ENCODE peak calls at places on chromosomes 1 and 21, in six cellular contexts. One of them, this sample, is unnamed.

GRCh38 chr1:21935891-21936365 is 1.2 kb downstream of the HSPG2 start:
- DNase-seq in SK-N-DZ: no peak
- DNase-seq in HAP-1: peak; percentile 23
- DNase-seq in activated T-helper 1 cell treated with anti-CD3 and anti-CD28 coated beads, Interleukin-12 subunit alpha, Interleukin-12 subunit beta, Interleukin-2, Interleukin-4 antibody, amounts not matched to agents 30 ng/mL and 10 ng/mL and 1 ng/mL, durations not matched to agents 14 hours and 24 hours and 36 hours: no peak
- DNase-seq in NCI-H1105: no peak
- DNase-seq in cardiac fibroblast: peak; percentile 35
- DNase-seq in this sample: no peak

GRCh38 chr1:201662646-201663045 is 123.7 kb downstream of the NAV1 start:
- DNase-seq in SK-N-DZ: no peak
- DNase-seq in HAP-1: no peak
- DNase-seq in activated T-helper 1 cell treated with anti-CD3 and anti-CD28 coated beads, Interleukin-12 subunit alpha, Interleukin-12 subunit beta, Interleukin-2, Interleukin-4 antibody, amounts not matched to agents 30 ng/mL and 10 ng/mL and 1 ng/mL, durations not matched to agents 14 hours and 24 hours and 36 hours: no peak
- DNase-seq in NCI-H1105: no peak
- DNase-seq in cardiac fibroblast: no peak
- DNase-seq in this sample: no peak

GRCh38 chr1:109802136-109802900 is 38.6 kb upstream of the EPS8L3 start:
- DNase-seq in SK-N-DZ: no peak
- DNase-seq in HAP-1: no peak
- DNase-seq in activated T-helper 1 cell treated with anti-CD3 and anti-CD28 coated beads, Interleukin-12 subunit alpha, Interleukin-12 subunit beta, Interleukin-2, Interleukin-4 antibody, amounts not matched to agents 30 ng/mL and 10 ng/mL and 1 ng/mL, durations not matched to agents 14 hours and 24 hours and 36 hours: peak; percentile 68
- DNase-seq in NCI-H1105: no peak
- DNase-seq in cardiac fibroblast: no peak
- DNase-seq in this sample: peak; percentile 79

GRCh38 chr1:54854376-54855020 is 32.5 kb downstream of the DHCR24 start:
- DNase-seq in SK-N-DZ: no peak
- DNase-seq in HAP-1: no peak
- DNase-seq in activated T-helper 1 cell treated with anti-CD3 and anti-CD28 coated beads, Interleukin-12 subunit alpha, Interleukin-12 subunit beta, Interleukin-2, Interleukin-4 antibody, amounts not matched to agents 30 ng/mL and 10 ng/mL and 1 ng/mL, durations not matched to agents 14 hours and 24 hours and 36 hours: no peak
- DNase-seq in NCI-H1105: no peak
- DNase-seq in cardiac fibroblast: no peak
- DNase-seq in this sample: no peak

GRCh38 chr1:62358974-62359373 is 39.7 kb upstream of the KANK4 start:
- DNase-seq in SK-N-DZ: no peak
- DNase-seq in HAP-1: peak; percentile 95
- DNase-seq in activated T-helper 1 cell treated with anti-CD3 and anti-CD28 coated beads, Interleukin-12 subunit alpha, Interleukin-12 subunit beta, Interleukin-2, Interleukin-4 antibody, amounts not matched to agents 30 ng/mL and 10 ng/mL and 1 ng/mL, durations not matched to agents 14 hours and 24 hours and 36 hours: no peak
- DNase-seq in NCI-H1105: peak; percentile 69
- DNase-seq in cardiac fibroblast: no peak
- DNase-seq in this sample: no peak

GRCh38 chr1:84573481-84573966 is 716 bp downstream of the CTBS start:
- DNase-seq in SK-N-DZ: no peak
- DNase-seq in HAP-1: no peak
- DNase-seq in activated T-helper 1 cell treated with anti-CD3 and anti-CD28 coated beads, Interleukin-12 subunit alpha, Interleukin-12 subunit beta, Interleukin-2, Interleukin-4 antibody, amounts not matched to agents 30 ng/mL and 10 ng/mL and 1 ng/mL, durations not matched to agents 14 hours and 24 hours and 36 hours: no peak
- DNase-seq in NCI-H1105: no peak
- DNase-seq in cardiac fibroblast: peak; percentile 20
- DNase-seq in this sample: no peak

GRCh38 chr1:66533804-66534745 is at the start of gene SGIP1:
- DNase-seq in SK-N-DZ: peak; percentile 90
- DNase-seq in HAP-1: no peak
- DNase-seq in activated T-helper 1 cell treated with anti-CD3 and anti-CD28 coated beads, Interleukin-12 subunit alpha, Interleukin-12 subunit beta, Interleukin-2, Interleukin-4 antibody, amounts not matched to agents 30 ng/mL and 10 ng/mL and 1 ng/mL, durations not matched to agents 14 hours and 24 hours and 36 hours: no peak
- DNase-seq in NCI-H1105: peak; percentile 13
- DNase-seq in cardiac fibroblast: peak; percentile 75
- DNase-seq in this sample: no peak

GRCh38 chr1:6899141-6899540 is 113.9 kb downstream of the CAMTA1 start:
- DNase-seq in SK-N-DZ: no peak
- DNase-seq in HAP-1: no peak
- DNase-seq in activated T-helper 1 cell treated with anti-CD3 and anti-CD28 coated beads, Interleukin-12 subunit alpha, Interleukin-12 subunit beta, Interleukin-2, Interleukin-4 antibody, amounts not matched to agents 30 ng/mL and 10 ng/mL and 1 ng/mL, durations not matched to agents 14 hours and 24 hours and 36 hours: no peak
- DNase-seq in NCI-H1105: no peak
- DNase-seq in cardiac fibroblast: peak; percentile 62
- DNase-seq in this sample: no peak

GRCh38 chr1:16202281-16203210 is 9.9 kb downstream of the ARHGEF19 start:
- DNase-seq in SK-N-DZ: no peak
- DNase-seq in HAP-1: no peak
- DNase-seq in activated T-helper 1 cell treated with anti-CD3 and anti-CD28 coated beads, Interleukin-12 subunit alpha, Interleukin-12 subunit beta, Interleukin-2, Interleukin-4 antibody, amounts not matched to agents 30 ng/mL and 10 ng/mL and 1 ng/mL, durations not matched to agents 14 hours and 24 hours and 36 hours: no peak
- DNase-seq in NCI-H1105: no peak
- DNase-seq in cardiac fibroblast: no peak
- DNase-seq in this sample: no peak

GRCh38 chr1:203366476-203366875 is 15.6 kb upstream of the FMOD start:
- DNase-seq in SK-N-DZ: no peak
- DNase-seq in HAP-1: no peak
- DNase-seq in activated T-helper 1 cell treated with anti-CD3 and anti-CD28 coated beads, Interleukin-12 subunit alpha, Interleukin-12 subunit beta, Interleukin-2, Interleukin-4 antibody, amounts not matched to agents 30 ng/mL and 10 ng/mL and 1 ng/mL, durations not matched to agents 14 hours and 24 hours and 36 hours: no peak
- DNase-seq in NCI-H1105: no peak
- DNase-seq in cardiac fibroblast: no peak
- DNase-seq in this sample: no peak

GRCh38 chr1:110829955-110830553 is 42.9 kb upstream of the CD53 start:
- DNase-seq in SK-N-DZ: peak; percentile 22
- DNase-seq in HAP-1: peak; percentile 62
- DNase-seq in activated T-helper 1 cell treated with anti-CD3 and anti-CD28 coated beads, Interleukin-12 subunit alpha, Interleukin-12 subunit beta, Interleukin-2, Interleukin-4 antibody, amounts not matched to agents 30 ng/mL and 10 ng/mL and 1 ng/mL, durations not matched to agents 14 hours and 24 hours and 36 hours: peak; percentile 5
- DNase-seq in NCI-H1105: peak; percentile 37
- DNase-seq in cardiac fibroblast: peak; percentile 15
- DNase-seq in this sample: peak; percentile 11

GRCh38 chr1:225242611-225243010 is 185.2 kb downstream of the LBR start:
- DNase-seq in SK-N-DZ: no peak
- DNase-seq in HAP-1: no peak
- DNase-seq in activated T-helper 1 cell treated with anti-CD3 and anti-CD28 coated beads, Interleukin-12 subunit alpha, Interleukin-12 subunit beta, Interleukin-2, Interleukin-4 antibody, amounts not matched to agents 30 ng/mL and 10 ng/mL and 1 ng/mL, durations not matched to agents 14 hours and 24 hours and 36 hours: no peak
- DNase-seq in NCI-H1105: no peak
- DNase-seq in cardiac fibroblast: no peak
- DNase-seq in this sample: no peak

GRCh38 chr21:16473965-16474364 is 744.2 kb downstream of the USP25 start:
- DNase-seq in SK-N-DZ: no peak
- DNase-seq in HAP-1: no peak
- DNase-seq in activated T-helper 1 cell treated with anti-CD3 and anti-CD28 coated beads, Interleukin-12 subunit alpha, Interleukin-12 subunit beta, Interleukin-2, Interleukin-4 antibody, amounts not matched to agents 30 ng/mL and 10 ng/mL and 1 ng/mL, durations not matched to agents 14 hours and 24 hours and 36 hours: no peak
- DNase-seq in NCI-H1105: no peak
- DNase-seq in cardiac fibroblast: peak; percentile 54
- DNase-seq in this sample: no peak

This sample was measured in T-helper 2 cell treated with Interferon-gamma antibody and Interleukin-4, amounts not matched to agents 5 μg/mL and 100 μg/mL, for 36 hours.